ENCODE peak calls at places on chromosomes 12 and 14, in eight cellular contexts. One of them, this sample, is unnamed.

GRCh38 chr12:46839964-46840363 is 14.2 kb upstream of the SLC38A4 start:
- DNase-seq in mucosa of descending colon: no peak
- DNase-seq in neural crest cell: no peak
- DNase-seq in psoas muscle: no peak
- DNase-seq in thoracic aorta: no peak
- DNase-seq in pancreas: no peak
- DNase-seq in AG09309: no peak
- DNase-seq in B cell: no peak
- DNase-seq in this sample: no peak

GRCh38 chr12:114697246-114697716 is 13.3 kb upstream of the TBX3 start:
- DNase-seq in AG09309: no peak
- DNase-seq in psoas muscle: no peak
- DNase-seq in neural crest cell: no peak
- DNase-seq in B cell: no peak
- DNase-seq in thoracic aorta: no peak
- DNase-seq in pancreas: no peak
- DNase-seq in mucosa of descending colon: no peak
- DNase-seq in this sample: no peak

GRCh38 chr12:4806439-4807115 is 86.4 kb downstream of the GALNT8 start:
- DNase-seq in thoracic aorta: no peak
- DNase-seq in B cell: no peak
- DNase-seq in neural crest cell: no peak
- DNase-seq in mucosa of descending colon: no peak
- DNase-seq in pancreas: no peak
- DNase-seq in AG09309: no peak
- DNase-seq in psoas muscle: no peak
- DNase-seq in this sample: no peak

GRCh38 chr12:13000935-13001724 is 1.1 kb upstream of the HEBP1 start:
- DNase-seq in mucosa of descending colon: peak
- DNase-seq in pancreas: peak
- DNase-seq in B cell: peak
- DNase-seq in neural crest cell: peak
- DNase-seq in AG09309: no peak
- DNase-seq in thoracic aorta: no peak
- DNase-seq in psoas muscle: peak
- DNase-seq in this sample: peak

GRCh38 chr12:80711866-80712265 is 4.4 kb downstream of the MYF6 start:
- DNase-seq in AG09309: no peak
- DNase-seq in pancreas: no peak
- DNase-seq in B cell: no peak
- DNase-seq in thoracic aorta: no peak
- DNase-seq in psoas muscle: no peak
- DNase-seq in mucosa of descending colon: no peak
- DNase-seq in neural crest cell: no peak
- DNase-seq in this sample: no peak

GRCh38 chr12:42809226-42809625 is 219.7 kb upstream of the PRICKLE1 start:
- DNase-seq in AG09309: no peak
- DNase-seq in thoracic aorta: no peak
- DNase-seq in mucosa of descending colon: no peak
- DNase-seq in B cell: no peak
- DNase-seq in neural crest cell: no peak
- DNase-seq in psoas muscle: no peak
- DNase-seq in pancreas: no peak
- DNase-seq in this sample: no peak

GRCh38 chr14:21748869-21749303 is 75.3 kb upstream of the OR4E1 start:
- DNase-seq in mucosa of descending colon: peak
- DNase-seq in AG09309: no peak
- DNase-seq in neural crest cell: peak
- DNase-seq in pancreas: peak
- DNase-seq in B cell: peak
- DNase-seq in psoas muscle: no peak
- DNase-seq in thoracic aorta: no peak
- DNase-seq in this sample: peak

GRCh38 chr12:56188786-56189335 is 422 bp downstream of the SMARCC2 start:
- DNase-seq in B cell: no peak
- DNase-seq in neural crest cell: no peak
- DNase-seq in psoas muscle: no peak
- DNase-seq in AG09309: no peak
- DNase-seq in thoracic aorta: no peak
- DNase-seq in pancreas: no peak
- DNase-seq in mucosa of descending colon: no peak
- DNase-seq in this sample: no peak

GRCh38 chr14:67817750-67818438 is 1.5 kb upstream of the ZFYVE26 start:
- DNase-seq in psoas muscle: no peak
- DNase-seq in mucosa of descending colon: no peak
- DNase-seq in pancreas: no peak
- DNase-seq in neural crest cell: no peak
- DNase-seq in AG09309: no peak
- DNase-seq in thoracic aorta: no peak
- DNase-seq in B cell: no peak
- DNase-seq in this sample: no peak

GRCh38 chr12:86613306-86613705 is 357.1 kb upstream of the MGAT4C start:
- DNase-seq in psoas muscle: no peak
- DNase-seq in AG09309: no peak
- DNase-seq in mucosa of descending colon: no peak
- DNase-seq in neural crest cell: no peak
- DNase-seq in B cell: no peak
- DNase-seq in thoracic aorta: no peak
- DNase-seq in pancreas: no peak
- DNase-seq in this sample: no peak

GRCh38 chr14:61889914-61890351 is 127.7 kb downstream of the SNAPC1 start:
- DNase-seq in AG09309: no peak
- DNase-seq in thoracic aorta: no peak
- DNase-seq in pancreas: no peak
- DNase-seq in mucosa of descending colon: no peak
- DNase-seq in neural crest cell: no peak
- DNase-seq in psoas muscle: no peak
- DNase-seq in B cell: peak
- DNase-seq in this sample: no peak

GRCh38 chr12:23556661-23557060 is 392.8 kb downstream of the SOX5 start:
- DNase-seq in psoas muscle: no peak
- DNase-seq in thoracic aorta: no peak
- DNase-seq in mucosa of descending colon: no peak
- DNase-seq in neural crest cell: no peak
- DNase-seq in AG09309: no peak
- DNase-seq in pancreas: no peak
- DNase-seq in B cell: no peak
- DNase-seq in this sample: no peak

GRCh38 chr14:49553106-49553505 is 33.1 kb downstream of the RPS29 start:
- DNase-seq in mucosa of descending colon: no peak
- DNase-seq in neural crest cell: no peak
- DNase-seq in pancreas: no peak
- DNase-seq in AG09309: no peak
- DNase-seq in psoas muscle: no peak
- DNase-seq in thoracic aorta: no peak
- DNase-seq in B cell: no peak
- DNase-seq in this sample: no peak

GRCh38 chr12:79858518-79858917 is 76.4 kb downstream of the PPP1R12A start:
- DNase-seq in thoracic aorta: no peak
- DNase-seq in AG09309: no peak
- DNase-seq in neural crest cell: no peak
- DNase-seq in B cell: no peak
- DNase-seq in pancreas: no peak
- DNase-seq in mucosa of descending colon: no peak
- DNase-seq in psoas muscle: no peak
- DNase-seq in this sample: no peak

GRCh38 chr14:37695836-37696235 is 100.4 kb downstream of the TTC6 start:
- DNase-seq in AG09309: no peak
- DNase-seq in thoracic aorta: no peak
- DNase-seq in mucosa of descending colon: no peak
- DNase-seq in pancreas: no peak
- DNase-seq in B cell: no peak
- DNase-seq in psoas muscle: no peak
- DNase-seq in neural crest cell: no peak
- DNase-seq in this sample: no peak

GRCh38 chr14:101334656-101335055 is 226.6 kb upstream of the DIO3 start:
- DNase-seq in pancreas: no peak
- DNase-seq in thoracic aorta: no peak
- DNase-seq in AG09309: no peak
- DNase-seq in B cell: no peak
- DNase-seq in psoas muscle: no peak
- DNase-seq in mucosa of descending colon: no peak
- DNase-seq in neural crest cell: no peak
- DNase-seq in this sample: no peak

GRCh38 chr12:19783547-19784444 is 344.5 kb downstream of the AEBP2 start:
- DNase-seq in psoas muscle: no peak
- DNase-seq in B cell: no peak
- DNase-seq in neural crest cell: no peak
- DNase-seq in AG09309: no peak
- DNase-seq in mucosa of descending colon: no peak
- DNase-seq in pancreas: no peak
- DNase-seq in thoracic aorta: no peak
- DNase-seq in this sample: peak

GRCh38 chr14:56874375-56874774 is 64.1 kb upstream of the OTX2 start:
- DNase-seq in thoracic aorta: no peak
- DNase-seq in AG09309: no peak
- DNase-seq in neural crest cell: peak
- DNase-seq in B cell: no peak
- DNase-seq in pancreas: peak
- DNase-seq in psoas muscle: no peak
- DNase-seq in mucosa of descending colon: peak
- DNase-seq in this sample: no peak
- TF ChIP-seq CTCF in thoracic aorta: no peak
- TF ChIP-seq CTCF in AG09309: no peak
- TF ChIP-seq CTCF in neural crest cell: peak
- TF ChIP-seq CTCF in B cell: no peak
- TF ChIP-seq CTCF in pancreas: no peak
- TF ChIP-seq CTCF in psoas muscle: no peak
- TF ChIP-seq CTCF in mucosa of descending colon: no peak
- TF ChIP-seq CTCF in this sample: no peak

GRCh38 chr12:53179694-53180269 is 740 bp upstream of the ZNF740 start:
- DNase-seq in psoas muscle: no peak
- DNase-seq in AG09309: no peak
- DNase-seq in B cell: no peak
- DNase-seq in mucosa of descending colon: peak
- DNase-seq in neural crest cell: peak
- DNase-seq in pancreas: no peak
- DNase-seq in thoracic aorta: no peak
- DNase-seq in this sample: no peak

GRCh38 chr12:53181935-53182334 is 1.2 kb upstream of the CSAD start:
- DNase-seq in AG09309: no peak
- DNase-seq in pancreas: no peak
- DNase-seq in neural crest cell: no peak
- DNase-seq in B cell: no peak
- DNase-seq in mucosa of descending colon: no peak
- DNase-seq in psoas muscle: no peak
- DNase-seq in thoracic aorta: no peak
- DNase-seq in this sample: no peak

GRCh38 chr12:53180270-53180930 is at the start of the genes CSAD and ZNF740:
- DNase-seq in thoracic aorta: peak
- DNase-seq in B cell: peak
- DNase-seq in mucosa of descending colon: peak
- DNase-seq in AG09309: peak
- DNase-seq in pancreas: peak
- DNase-seq in neural crest cell: peak
- DNase-seq in psoas muscle: peak
- DNase-seq in this sample: peak

GRCh38 chr12:53182836-53183235 is 2.1 kb upstream of the CSAD start:
- DNase-seq in pancreas: no peak
- DNase-seq in B cell: no peak
- DNase-seq in thoracic aorta: no peak
- DNase-seq in neural crest cell: no peak
- DNase-seq in AG09309: no peak
- DNase-seq in mucosa of descending colon: no peak
- DNase-seq in psoas muscle: no peak
- DNase-seq in this sample: no peak

GRCh38 chr12:53180931-53181645 is 363 bp upstream of the CSAD start:
- DNase-seq in pancreas: peak
- DNase-seq in mucosa of descending colon: peak
- DNase-seq in neural crest cell: peak
- DNase-seq in B cell: no peak
- DNase-seq in psoas muscle: peak
- DNase-seq in thoracic aorta: no peak
- DNase-seq in AG09309: no peak
- DNase-seq in this sample: peak
- TF ChIP-seq CTCF in pancreas: no peak
- TF ChIP-seq CTCF in mucosa of descending colon: no peak
- TF ChIP-seq CTCF in neural crest cell: no peak
- TF ChIP-seq CTCF in B cell: no peak
- TF ChIP-seq CTCF in psoas muscle: no peak
- TF ChIP-seq CTCF in thoracic aorta: no peak
- TF ChIP-seq CTCF in AG09309: no peak
- TF ChIP-seq CTCF in this sample: no peak

GRCh38 chr14:59425322-59425945 is 39.7 kb downstream of the GPR135 start:
- DNase-seq in pancreas: no peak
- DNase-seq in AG09309: no peak
- DNase-seq in psoas muscle: no peak
- DNase-seq in neural crest cell: no peak
- DNase-seq in B cell: no peak
- DNase-seq in mucosa of descending colon: no peak
- DNase-seq in thoracic aorta: no peak
- DNase-seq in this sample: no peak
- TF ChIP-seq CTCF in pancreas: no peak
- TF ChIP-seq CTCF in AG09309: peak
- TF ChIP-seq CTCF in psoas muscle: no peak
- TF ChIP-seq CTCF in neural crest cell: peak
- TF ChIP-seq CTCF in B cell: no peak
- TF ChIP-seq CTCF in mucosa of descending colon: no peak
- TF ChIP-seq CTCF in thoracic aorta: no peak
- TF ChIP-seq CTCF in this sample: no peak

GRCh38 chr12:108380382-108380781 is 41.3 kb upstream of the CMKLR1 start:
- DNase-seq in neural crest cell: no peak
- DNase-seq in AG09309: no peak
- DNase-seq in mucosa of descending colon: no peak
- DNase-seq in thoracic aorta: no peak
- DNase-seq in B cell: no peak
- DNase-seq in pancreas: no peak
- DNase-seq in psoas muscle: no peak
- DNase-seq in this sample: no peak

GRCh38 chr12:108379761-108380160 is 40.6 kb upstream of the CMKLR1 start:
- DNase-seq in mucosa of descending colon: no peak
- DNase-seq in AG09309: no peak
- DNase-seq in pancreas: no peak
- DNase-seq in B cell: no peak
- DNase-seq in psoas muscle: no peak
- DNase-seq in neural crest cell: no peak
- DNase-seq in thoracic aorta: no peak
- DNase-seq in this sample: no peak

GRCh38 chr12:108381793-108382436 is 42.8 kb upstream of the CMKLR1 start:
- DNase-seq in neural crest cell: peak
- DNase-seq in B cell: no peak
- DNase-seq in AG09309: no peak
- DNase-seq in mucosa of descending colon: no peak
- DNase-seq in thoracic aorta: no peak
- DNase-seq in pancreas: no peak
- DNase-seq in psoas muscle: no peak
- DNase-seq in this sample: no peak

GRCh38 chr12:108386704-108387360 is 47.7 kb upstream of the CMKLR1 start:
- DNase-seq in mucosa of descending colon: no peak
- DNase-seq in neural crest cell: no peak
- DNase-seq in psoas muscle: no peak
- DNase-seq in thoracic aorta: no peak
- DNase-seq in B cell: no peak
- DNase-seq in AG09309: no peak
- DNase-seq in pancreas: no peak
- DNase-seq in this sample: no peak

DNA sequence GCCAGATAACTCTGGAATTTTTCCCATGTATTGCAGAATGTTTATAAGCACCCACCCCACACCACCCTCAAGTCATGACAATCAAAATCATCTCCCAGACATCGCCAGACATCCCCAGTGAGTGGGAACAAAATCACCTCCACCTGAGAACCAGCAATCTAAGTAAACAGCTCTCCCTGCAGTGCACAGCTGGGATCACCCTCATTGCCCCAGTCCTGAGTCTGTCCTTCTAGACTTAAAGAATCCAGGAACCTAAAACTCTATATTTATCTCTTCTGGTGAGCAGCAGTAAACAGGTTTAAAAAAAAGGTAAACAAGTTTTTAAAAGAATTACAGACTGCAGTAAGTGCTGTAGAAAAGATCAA is 43.3 kb upstream of the CMKLR1 start:
- DNase-seq in pancreas: no peak
- DNase-seq in psoas muscle: no peak
- DNase-seq in thoracic aorta: no peak
- DNase-seq in neural crest cell: no peak
- DNase-seq in mucosa of descending colon: no peak
- DNase-seq in AG09309: no peak
- DNase-seq in B cell: no peak
- DNase-seq in this sample: no peak
- TF ChIP-seq CTCF in pancreas: no peak
- TF ChIP-seq CTCF in psoas muscle: no peak
- TF ChIP-seq CTCF in thoracic aorta: no peak
- TF ChIP-seq CTCF in neural crest cell: no peak
- TF ChIP-seq CTCF in mucosa of descending colon: no peak
- TF ChIP-seq CTCF in AG09309: no peak
- TF ChIP-seq CTCF in B cell: no peak
- TF ChIP-seq CTCF in this sample: no peak